ENCODE peak calls at places on chromosomes 16 and 17, in nine cellular contexts. One of them, this sample, is unnamed.

GRCh38 chr17:3512512-3513171 is 36.8 kb downstream of the ASPA start:
- DNase-seq in AG08395: peak
- DNase-seq in OCI-LY7: no peak
- DNase-seq in esophagus muscularis mucosa: no peak
- DNase-seq in heart right ventricle: peak
- DNase-seq in head of caudate nucleus: peak
- DNase-seq in left ventricle myocardium inferior: peak
- DNase-seq in H7: peak
- DNase-seq in GM12865: no peak
- DNase-seq in this sample: no peak

GRCh38 chr16:5615868-5616642 is 518.5 kb upstream of the EEF2KMT start:
- DNase-seq in heart right ventricle: peak
- DNase-seq in GM12865: peak
- DNase-seq in head of caudate nucleus: peak
- DNase-seq in H7: peak
- DNase-seq in OCI-LY7: peak
- DNase-seq in left ventricle myocardium inferior: peak
- DNase-seq in AG08395: no peak
- DNase-seq in esophagus muscularis mucosa: no peak
- DNase-seq in this sample: peak

GRCh38 chr16:21083729-21084268 is 66.8 kb downstream of the DNAH3 start:
- DNase-seq in head of caudate nucleus: peak
- DNase-seq in left ventricle myocardium inferior: peak
- DNase-seq in esophagus muscularis mucosa: peak
- DNase-seq in GM12865: peak
- DNase-seq in H7: peak
- DNase-seq in heart right ventricle: peak
- DNase-seq in AG08395: peak
- DNase-seq in OCI-LY7: peak
- DNase-seq in this sample: peak

GRCh38 chr17:63842173-63842539 is 329 bp downstream of the SMARCD2 start:
- DNase-seq in heart right ventricle: peak
- DNase-seq in OCI-LY7: no peak
- DNase-seq in head of caudate nucleus: no peak
- DNase-seq in esophagus muscularis mucosa: no peak
- DNase-seq in left ventricle myocardium inferior: peak
- DNase-seq in AG08395: no peak
- DNase-seq in H7: no peak
- DNase-seq in GM12865: no peak
- DNase-seq in this sample: no peak

GRCh38 chr16:30948087-30948955 is 547 bp upstream of the ORAI3 start:
- DNase-seq in head of caudate nucleus: peak
- DNase-seq in left ventricle myocardium inferior: peak
- DNase-seq in OCI-LY7: no peak
- DNase-seq in H7: peak
- DNase-seq in GM12865: peak
- DNase-seq in heart right ventricle: peak
- DNase-seq in AG08395: peak
- DNase-seq in esophagus muscularis mucosa: peak
- DNase-seq in this sample: peak

GRCh38 chr16:55154956-55155355 is 169.0 kb upstream of the IRX6 start:
- DNase-seq in head of caudate nucleus: no peak
- DNase-seq in heart right ventricle: no peak
- DNase-seq in OCI-LY7: no peak
- DNase-seq in H7: no peak
- DNase-seq in GM12865: no peak
- DNase-seq in AG08395: no peak
- DNase-seq in left ventricle myocardium inferior: no peak
- DNase-seq in esophagus muscularis mucosa: no peak
- DNase-seq in this sample: no peak

GRCh38 chr17:9138161-9138717 is 116.9 kb downstream of the NTN1 start:
- DNase-seq in left ventricle myocardium inferior: peak
- DNase-seq in heart right ventricle: peak
- DNase-seq in GM12865: peak
- DNase-seq in AG08395: no peak
- DNase-seq in head of caudate nucleus: no peak
- DNase-seq in esophagus muscularis mucosa: no peak
- DNase-seq in H7: no peak
- DNase-seq in OCI-LY7: no peak
- DNase-seq in this sample: no peak

GRCh38 chr17:81591971-81592370 is 39.8 kb upstream of the FAAP100 start:
- DNase-seq in OCI-LY7: no peak
- DNase-seq in heart right ventricle: no peak
- DNase-seq in head of caudate nucleus: no peak
- DNase-seq in H7: no peak
- DNase-seq in esophagus muscularis mucosa: no peak
- DNase-seq in left ventricle myocardium inferior: no peak
- DNase-seq in AG08395: no peak
- DNase-seq in GM12865: no peak
- DNase-seq in this sample: no peak

GRCh38 chr16:69890114-69890890 is 60.8 kb upstream of the CLEC18A start:
- DNase-seq in H7: peak
- DNase-seq in head of caudate nucleus: peak
- DNase-seq in heart right ventricle: peak
- DNase-seq in AG08395: peak
- DNase-seq in OCI-LY7: no peak
- DNase-seq in GM12865: no peak
- DNase-seq in left ventricle myocardium inferior: peak
- DNase-seq in esophagus muscularis mucosa: no peak
- DNase-seq in this sample: no peak

GRCh38 chr16:66728117-66728787 is 23.2 kb downstream of the DYNC1LI2 start:
- DNase-seq in H7: peak
- DNase-seq in esophagus muscularis mucosa: no peak
- DNase-seq in GM12865: peak
- DNase-seq in AG08395: peak
- DNase-seq in left ventricle myocardium inferior: no peak
- DNase-seq in head of caudate nucleus: no peak
- DNase-seq in OCI-LY7: peak
- DNase-seq in heart right ventricle: peak
- DNase-seq in this sample: peak

GRCh38 chr17:34308376-34308775 is 10.9 kb upstream of the CCL8 start:
- DNase-seq in heart right ventricle: no peak
- DNase-seq in H7: no peak
- DNase-seq in left ventricle myocardium inferior: no peak
- DNase-seq in esophagus muscularis mucosa: peak
- DNase-seq in GM12865: no peak
- DNase-seq in head of caudate nucleus: no peak
- DNase-seq in OCI-LY7: no peak
- DNase-seq in AG08395: no peak
- DNase-seq in this sample: no peak

GRCh38 chr17:80151333-80151732 is 4.4 kb upstream of the EIF4A3 start:
- DNase-seq in OCI-LY7: no peak
- DNase-seq in left ventricle myocardium inferior: no peak
- DNase-seq in esophagus muscularis mucosa: no peak
- DNase-seq in AG08395: peak
- DNase-seq in GM12865: no peak
- DNase-seq in H7: no peak
- DNase-seq in head of caudate nucleus: no peak
- DNase-seq in heart right ventricle: no peak
- DNase-seq in this sample: no peak

GRCh38 chr17:39196191-39196819 is 1.2 kb downstream of the CACNB1 start:
- DNase-seq in H7: no peak
- DNase-seq in esophagus muscularis mucosa: no peak
- DNase-seq in head of caudate nucleus: no peak
- DNase-seq in AG08395: peak
- DNase-seq in GM12865: no peak
- DNase-seq in heart right ventricle: no peak
- DNase-seq in OCI-LY7: no peak
- DNase-seq in left ventricle myocardium inferior: no peak
- DNase-seq in this sample: no peak

GRCh38 chr17:35559495-35559894 is 1.1 kb downstream of the SLFN14 start:
- DNase-seq in H7: no peak
- DNase-seq in GM12865: no peak
- DNase-seq in OCI-LY7: no peak
- DNase-seq in head of caudate nucleus: no peak
- DNase-seq in heart right ventricle: no peak
- DNase-seq in esophagus muscularis mucosa: no peak
- DNase-seq in left ventricle myocardium inferior: no peak
- DNase-seq in AG08395: no peak
- DNase-seq in this sample: peak

GRCh38 chr17:79073706-79074088 is 927 bp upstream of the ENGASE start:
- DNase-seq in esophagus muscularis mucosa: no peak
- DNase-seq in head of caudate nucleus: no peak
- DNase-seq in left ventricle myocardium inferior: no peak
- DNase-seq in GM12865: no peak
- DNase-seq in OCI-LY7: no peak
- DNase-seq in H7: no peak
- DNase-seq in heart right ventricle: no peak
- DNase-seq in AG08395: no peak
- DNase-seq in this sample: no peak

GRCh38 chr17:79985361-79985760 is 50.3 kb downstream of the TBC1D16 start:
- DNase-seq in H7: peak
- DNase-seq in esophagus muscularis mucosa: no peak
- DNase-seq in left ventricle myocardium inferior: no peak
- DNase-seq in OCI-LY7: no peak
- DNase-seq in AG08395: no peak
- DNase-seq in heart right ventricle: no peak
- DNase-seq in GM12865: no peak
- DNase-seq in head of caudate nucleus: no peak
- DNase-seq in this sample: no peak

GRCh38 chr17:80071116-80071980 is 30.0 kb upstream of the GAA start:
- DNase-seq in head of caudate nucleus: peak
- DNase-seq in OCI-LY7: no peak
- DNase-seq in GM12865: no peak
- DNase-seq in heart right ventricle: peak
- DNase-seq in left ventricle myocardium inferior: peak
- DNase-seq in esophagus muscularis mucosa: no peak
- DNase-seq in AG08395: peak
- DNase-seq in H7: no peak
- DNase-seq in this sample: no peak

GRCh38 chr17:16214190-16215001 is 938 bp downstream of the NCOR1 start:
- DNase-seq in heart right ventricle: no peak
- DNase-seq in esophagus muscularis mucosa: no peak
- DNase-seq in AG08395: peak
- DNase-seq in head of caudate nucleus: no peak
- DNase-seq in H7: no peak
- DNase-seq in OCI-LY7: no peak
- DNase-seq in GM12865: no peak
- DNase-seq in left ventricle myocardium inferior: no peak
- DNase-seq in this sample: no peak